ENCODE peak calls at places on chromosome 18, in six cellular contexts. N is AG04450; J is CD4-positive, alpha-beta memory T cell; C is SHP77 treated with DMSO at 0.1 percent for 48 hours; E is T-helper 9 cell; Y is C1 segment of cervical spinal cord. T is an unnamed sample.

GRCh38 chr18:57063601-57064000 is 83.3 kb upstream of the BOD1L2 start:
- DNase-seq in N (no peak), J (no peak), C (no peak), E (no peak), Y (no peak), T (no peak)

GRCh38 chr18:58557013-58557435 is 71.9 kb downstream of the ALPK2 start:
- DNase-seq in N (no peak), J (no peak), C (no peak), E (no peak), Y (no peak), T (no peak)

GRCh38 chr18:77112161-77112801 is 20.3 kb downstream of the MBP start:
- DNase-seq in N (no peak), J (no peak), C (no peak), E (no peak), Y (no peak), T (no peak)

GRCh38 chr18:22551536-22552151 is 133.9 kb upstream of the CTAGE1 start:
- DNase-seq in N (peak; percentile 54), J (no peak), C (no peak), E (no peak), Y (no peak), T (peak; percentile 88)

GRCh38 chr18:72871091-72871490 is 3.3 kb upstream of the NETO1 start:
- DNase-seq in N (no peak), J (no peak), C (no peak), E (no peak), Y (no peak), T (peak; percentile 74)

GRCh38 chr18:27185025-27185763 is at the start of gene CHST9:
- DNase-seq in N (no peak), J (no peak), C (no peak), E (no peak), Y (no peak), T (no peak)

GRCh38 chr18:13464432-13465125 is 246.0 kb downstream of the LDLRAD4 start:
- DNase-seq in N (no peak), J (peak; percentile 83), C (peak; percentile 73), E (peak; percentile 60), Y (no peak), T (no peak)

GRCh38 chr18:3594760-3595241 is 144.8 kb downstream of the TGIF1 start:
- DNase-seq in N (no peak), J (peak; percentile 63), C (no peak), E (no peak), Y (no peak), T (no peak)

GRCh38 chr18:67500512-67500911 is 16.0 kb downstream of the DSEL start:
- DNase-seq in N (no peak), J (no peak), C (no peak), E (no peak), Y (no peak), T (no peak)

GRCh38 chr18:68241881-68242280 is 473.0 kb downstream of the TMX3 start:
- DNase-seq in N (no peak), J (no peak), C (no peak), E (no peak), Y (no peak), T (no peak)

GRCh38 chr18:54086046-54086802 is 138.2 kb downstream of the MBD2 start:
- DNase-seq in N (no peak), J (peak; percentile 40), C (no peak), E (no peak), Y (no peak), T (no peak)

GRCh38 chr18:3478262-3478978 is 28.4 kb downstream of the TGIF1 start:
- DNase-seq in N (no peak), J (no peak), C (no peak), E (no peak), Y (no peak), T (peak; percentile 39)

GRCh38 chr18:14920976-14921375 is 173.0 kb downstream of the ANKRD30B start:
- DNase-seq in N (no peak), J (no peak), C (no peak), E (no peak), Y (no peak), T (no peak)

GRCh38 chr18:75173125-75173432 is 35.9 kb downstream of the PTGR3 start:
- DNase-seq in N (no peak), J (no peak), C (no peak), E (no peak), Y (no peak), T (no peak)

GRCh38 chr18:79343567-79344207 is 52.0 kb upstream of the NFATC1 start:
- DNase-seq in N (no peak), J (no peak), C (no peak), E (no peak), Y (no peak), T (no peak)

GRCh38 chr18:23227729-23228075 is 92.4 kb downstream of the CABLES1 start:
- DNase-seq in N (no peak), J (no peak), C (no peak), E (no peak), Y (no peak), T (no peak)

GRCh38 chr18:75009296-75009695 is 199.6 kb downstream of the PTGR3 start:
- DNase-seq in N (no peak), J (no peak), C (no peak), E (no peak), Y (no peak), T (no peak)

GRCh38 chr18:23134780-23135678 is at the start of gene CABLES1:
- DNase-seq in N (no peak), J (no peak), C (peak; percentile 47), E (no peak), Y (no peak), T (no peak)

GRCh38 chr18:62332964-62333695 is 8.0 kb downstream of the TNFRSF11A start:
- DNase-seq in N (no peak), J (no peak), C (no peak), E (no peak), Y (no peak), T (no peak)

GRCh38 chr18:45837283-45838070 is 12.0 kb downstream of the SIGLEC15 start:
- DNase-seq in N (no peak), J (no peak), C (no peak), E (no peak), Y (no peak), T (no peak)

GRCh38 chr18:48333563-48333962 is 75.6 kb downstream of the ZBTB7C start:
- DNase-seq in N (no peak), J (no peak), C (peak; percentile 31), E (no peak), Y (no peak), T (no peak)

GRCh38 chr18:31798399-31798798 is 37.7 kb upstream of the SLC25A52 start:
- DNase-seq in N (no peak), J (no peak), C (no peak), E (no peak), Y (no peak), T (no peak)

GRCh38 chr18:70384181-70384790 is 95.4 kb downstream of the SOCS6 start:
- DNase-seq in N (peak; percentile 37), J (no peak), C (no peak), E (no peak), Y (no peak), T (peak; percentile 61)

GRCh38 chr18:59293317-59293716 is 20.1 kb upstream of the RAX start:
- DNase-seq in N (no peak), J (no peak), C (no peak), E (no peak), Y (no peak), T (no peak)

GRCh38 chr18:8898990-8899389 is 193.6 kb downstream of the MTCL1 start:
- DNase-seq in N (no peak), J (no peak), C (no peak), E (no peak), Y (no peak), T (no peak)

GRCh38 chr18:39842042-39842791 is 2112.8 kb upstream of the PIK3C3 start:
- DNase-seq in N (no peak), J (no peak), C (no peak), E (no peak), Y (no peak), T (no peak)

GRCh38 chr18:54284967-54285785 is 15.9 kb downstream of the POLI start:
- DNase-seq in N (peak; percentile 27), J (peak; percentile 58), C (no peak), E (peak; percentile 14), Y (no peak), T (peak; percentile 17)

GRCh38 chr18:79750980-79751571 is 46.7 kb upstream of the KCNG2 start:
- DNase-seq in N (no peak), J (no peak), C (no peak), E (no peak), Y (no peak), T (no peak)

GRCh38 chr18:32683044-32683443 is 89.8 kb downstream of the KLHL14 start:
- DNase-seq in N (no peak), J (no peak), C (no peak), E (no peak), Y (no peak), T (no peak)

GRCh38 chr18:9337875-9338274 is 3.3 kb downstream of the TWSG1 start:
- DNase-seq in N (no peak), J (no peak), C (no peak), E (no peak), Y (no peak), T (no peak)

GRCh38 chr18:48387300-48387699 is 21.9 kb downstream of the ZBTB7C start:
- DNase-seq in N (no peak), J (no peak), C (no peak), E (no peak), Y (no peak), T (no peak)

GRCh38 chr18:13621886-13622619 is 104.3 kb downstream of the FAM210A start:
- DNase-seq in N (no peak), J (no peak), C (no peak), E (no peak), Y (no peak), T (no peak)

GRCh38 chr18:79947054-79947755 is 4.2 kb downstream of the SLC66A2 start:
- DNase-seq in N (no peak), J (no peak), C (no peak), E (no peak), Y (no peak), T (no peak)

GRCh38 chr18:46484971-46485370 is 172.0 kb downstream of the LOXHD1 start:
- DNase-seq in N (no peak), J (no peak), C (no peak), E (no peak), Y (no peak), T (no peak)

GRCh38 chr18:9434240-9434701 is 41.0 kb upstream of the RALBP1 start:
- DNase-seq in N (no peak), J (no peak), C (no peak), E (no peak), Y (no peak), T (no peak)

GRCh38 chr18:53906681-53907080 is 317.8 kb downstream of the MBD2 start:
- DNase-seq in N (no peak), J (no peak), C (no peak), E (no peak), Y (no peak), T (no peak)